ENCODE peak calls at places on chromosomes 4 and X, in eight cellular contexts. One of them, this sample, is unnamed. For H3K27me3, the result is how much of the 10 kb centered on the place peaks cover.

GRCh38 chrX:2498781-2499302 is 1.9 kb downstream of the DHRSX start:
- DNase-seq in cardiac muscle cell: peak
- DNase-seq in hepatocyte: peak
- DNase-seq in fibroblast of lung: peak
- DNase-seq in CD8-positive, alpha-beta T cell: no peak
- DNase-seq in thoracic aorta: no peak
- DNase-seq in upper lobe of left lung: no peak
- DNase-seq in AG04450: no peak
- DNase-seq in this sample: no peak

GRCh38 chr4:159768011-159768410 is 665.1 kb downstream of the RAPGEF2 start:
- DNase-seq in cardiac muscle cell: no peak
- DNase-seq in hepatocyte: no peak
- DNase-seq in fibroblast of lung: no peak
- DNase-seq in CD8-positive, alpha-beta T cell: no peak
- DNase-seq in thoracic aorta: no peak
- DNase-seq in upper lobe of left lung: no peak
- DNase-seq in AG04450: no peak
- DNase-seq in this sample: no peak

GRCh38 chrX:115324194-115324593 is 34.7 kb downstream of the LUZP4 start:
- DNase-seq in cardiac muscle cell: no peak
- DNase-seq in hepatocyte: peak
- DNase-seq in fibroblast of lung: peak
- DNase-seq in CD8-positive, alpha-beta T cell: no peak
- DNase-seq in thoracic aorta: no peak
- DNase-seq in upper lobe of left lung: no peak
- DNase-seq in AG04450: no peak
- DNase-seq in this sample: no peak

GRCh38 chr4:77433102-77433733 is 172.4 kb upstream of the CXCL13 start:
- DNase-seq in cardiac muscle cell: peak
- DNase-seq in hepatocyte: peak
- DNase-seq in fibroblast of lung: peak
- DNase-seq in CD8-positive, alpha-beta T cell: no peak
- DNase-seq in thoracic aorta: no peak
- DNase-seq in upper lobe of left lung: no peak
- DNase-seq in AG04450: no peak
- DNase-seq in this sample: peak

GRCh38 chrX:111361751-111362150 is 50.2 kb downstream of the DCX start:
- DNase-seq in cardiac muscle cell: no peak
- DNase-seq in hepatocyte: no peak
- DNase-seq in fibroblast of lung: no peak
- DNase-seq in CD8-positive, alpha-beta T cell: no peak
- DNase-seq in thoracic aorta: no peak
- DNase-seq in upper lobe of left lung: no peak
- DNase-seq in AG04450: no peak
- DNase-seq in this sample: no peak

GRCh38 chr4:142846729-142847606 is 867 bp upstream of the INPP4B start:
- DNase-seq in cardiac muscle cell: peak
- DNase-seq in hepatocyte: peak
- DNase-seq in fibroblast of lung: peak
- DNase-seq in CD8-positive, alpha-beta T cell: peak
- DNase-seq in thoracic aorta: no peak
- DNase-seq in upper lobe of left lung: peak
- DNase-seq in AG04450: no peak
- DNase-seq in this sample: peak

GRCh38 chr4:52873191-52873590 is 11.1 kb downstream of the RASL11B start:
- DNase-seq in cardiac muscle cell: no peak
- DNase-seq in hepatocyte: no peak
- DNase-seq in fibroblast of lung: no peak
- DNase-seq in CD8-positive, alpha-beta T cell: no peak
- DNase-seq in thoracic aorta: no peak
- DNase-seq in upper lobe of left lung: no peak
- DNase-seq in AG04450: no peak
- DNase-seq in this sample: peak

GRCh38 chr4:74202062-74202586 is 44.2 kb downstream of the MTHFD2L start:
- DNase-seq in cardiac muscle cell: no peak
- DNase-seq in hepatocyte: peak
- DNase-seq in fibroblast of lung: peak
- DNase-seq in CD8-positive, alpha-beta T cell: no peak
- DNase-seq in thoracic aorta: no peak
- DNase-seq in upper lobe of left lung: no peak
- DNase-seq in AG04450: no peak
- DNase-seq in this sample: no peak

GRCh38 chr4:119227690-119228089 is 15.2 kb downstream of the USP53 start:
- DNase-seq in cardiac muscle cell: no peak
- DNase-seq in hepatocyte: no peak
- DNase-seq in fibroblast of lung: peak
- DNase-seq in CD8-positive, alpha-beta T cell: no peak
- DNase-seq in thoracic aorta: no peak
- DNase-seq in upper lobe of left lung: no peak
- DNase-seq in AG04450: no peak
- DNase-seq in this sample: no peak

GRCh38 chr4:168674869-168675268 is 178.0 kb downstream of the PALLD start:
- DNase-seq in cardiac muscle cell: no peak
- DNase-seq in hepatocyte: peak
- DNase-seq in fibroblast of lung: no peak
- DNase-seq in CD8-positive, alpha-beta T cell: no peak
- DNase-seq in thoracic aorta: no peak
- DNase-seq in upper lobe of left lung: no peak
- DNase-seq in AG04450: no peak
- DNase-seq in this sample: no peak

GRCh38 chrX:139290310-139290709 is 240.2 kb upstream of the F9 start:
- DNase-seq in cardiac muscle cell: no peak
- DNase-seq in hepatocyte: no peak
- DNase-seq in fibroblast of lung: no peak
- DNase-seq in CD8-positive, alpha-beta T cell: no peak
- DNase-seq in thoracic aorta: no peak
- DNase-seq in upper lobe of left lung: no peak
- DNase-seq in AG04450: no peak
- DNase-seq in this sample: no peak

GRCh38 chrX:125709532-125709931 is 389.9 kb downstream of the TEX13C start:
- DNase-seq in cardiac muscle cell: no peak
- DNase-seq in hepatocyte: no peak
- DNase-seq in fibroblast of lung: no peak
- DNase-seq in CD8-positive, alpha-beta T cell: no peak
- DNase-seq in thoracic aorta: no peak
- DNase-seq in upper lobe of left lung: no peak
- DNase-seq in AG04450: no peak
- DNase-seq in this sample: no peak

GRCh38 chrX:48076343-48076742 is 4.9 kb upstream of the ZNF630 start:
- DNase-seq in cardiac muscle cell: no peak
- DNase-seq in hepatocyte: no peak
- DNase-seq in fibroblast of lung: no peak
- DNase-seq in CD8-positive, alpha-beta T cell: no peak
- DNase-seq in thoracic aorta: no peak
- DNase-seq in upper lobe of left lung: no peak
- DNase-seq in AG04450: no peak
- DNase-seq in this sample: no peak

GRCh38 chrX:87434618-87435017 is 83.0 kb upstream of the KLHL4 start:
- DNase-seq in cardiac muscle cell: no peak
- DNase-seq in hepatocyte: no peak
- DNase-seq in fibroblast of lung: no peak
- DNase-seq in CD8-positive, alpha-beta T cell: no peak
- DNase-seq in thoracic aorta: no peak
- DNase-seq in upper lobe of left lung: no peak
- DNase-seq in AG04450: no peak
- DNase-seq in this sample: no peak

GRCh38 chrX:9902651-9903050 is 64.5 kb upstream of the CLDN34 start:
- DNase-seq in cardiac muscle cell: no peak
- DNase-seq in hepatocyte: no peak
- DNase-seq in fibroblast of lung: no peak
- DNase-seq in CD8-positive, alpha-beta T cell: no peak
- DNase-seq in thoracic aorta: no peak
- DNase-seq in upper lobe of left lung: no peak
- DNase-seq in AG04450: no peak
- DNase-seq in this sample: no peak

GRCh38 chr4:140330311-140330900 is 43.0 kb upstream of the SCOC start:
- DNase-seq in cardiac muscle cell: peak
- DNase-seq in hepatocyte: peak
- DNase-seq in fibroblast of lung: peak
- DNase-seq in CD8-positive, alpha-beta T cell: no peak
- DNase-seq in thoracic aorta: no peak
- DNase-seq in upper lobe of left lung: no peak
- DNase-seq in AG04450: no peak
- DNase-seq in this sample: no peak

GRCh38 chrX:116009871-116010710 is 160.5 kb upstream of the AGTR2 start:
- DNase-seq in cardiac muscle cell: peak
- DNase-seq in hepatocyte: peak
- DNase-seq in fibroblast of lung: no peak
- DNase-seq in CD8-positive, alpha-beta T cell: no peak
- DNase-seq in thoracic aorta: no peak
- DNase-seq in upper lobe of left lung: no peak
- DNase-seq in AG04450: no peak
- DNase-seq in this sample: peak

GRCh38 chrX:145820825-145821224 is 3.2 kb downstream of the SLITRK2 start:
- DNase-seq in cardiac muscle cell: no peak
- DNase-seq in hepatocyte: no peak
- DNase-seq in fibroblast of lung: no peak
- DNase-seq in CD8-positive, alpha-beta T cell: no peak
- DNase-seq in thoracic aorta: no peak
- DNase-seq in upper lobe of left lung: no peak
- DNase-seq in AG04450: no peak
- DNase-seq in this sample: no peak
- H3K27me3 ChIP-seq in cardiac muscle cell: half or more
- H3K27me3 ChIP-seq in hepatocyte: half or more
- H3K27me3 ChIP-seq in fibroblast of lung: under half
- H3K27me3 ChIP-seq in CD8-positive, alpha-beta T cell: under half
- H3K27me3 ChIP-seq in thoracic aorta: under half
- H3K27me3 ChIP-seq in upper lobe of left lung: under half
- H3K27me3 ChIP-seq in AG04450: under half
- H3K27me3 ChIP-seq in this sample: under half

DNA sequence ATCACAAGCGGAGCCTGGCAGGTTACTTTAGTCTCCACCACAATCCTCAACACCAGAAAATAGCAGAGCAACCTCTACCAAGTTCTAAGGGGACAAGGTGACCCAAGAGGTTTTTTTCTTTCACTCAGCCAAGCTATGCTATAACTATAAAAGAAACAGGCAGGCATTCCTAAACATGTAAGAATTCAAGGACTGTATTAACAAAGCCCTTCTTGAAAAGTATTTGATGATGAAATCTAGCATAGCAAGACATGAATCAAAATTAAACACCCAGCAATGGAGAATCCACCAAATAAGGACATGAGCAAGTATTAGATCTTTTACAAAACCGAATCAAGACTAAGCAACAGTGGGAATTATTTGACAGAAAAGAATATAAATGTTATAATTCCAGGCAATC is 25.7 kb upstream of the C1QTNF7 start:
- DNase-seq in cardiac muscle cell: no peak
- DNase-seq in hepatocyte: no peak
- DNase-seq in fibroblast of lung: peak
- DNase-seq in CD8-positive, alpha-beta T cell: no peak
- DNase-seq in thoracic aorta: no peak
- DNase-seq in upper lobe of left lung: no peak
- DNase-seq in AG04450: peak
- DNase-seq in this sample: no peak
- H3K27ac ChIP-seq in cardiac muscle cell: no peak
- H3K27ac ChIP-seq in hepatocyte: no peak
- H3K27ac ChIP-seq in fibroblast of lung: peak
- H3K27ac ChIP-seq in CD8-positive, alpha-beta T cell: no peak
- H3K27ac ChIP-seq in thoracic aorta: peak
- H3K27ac ChIP-seq in upper lobe of left lung: peak
- H3K27ac ChIP-seq in AG04450: peak
- H3K27ac ChIP-seq in this sample: no peak

GRCh38 chr4:16082424-16083216 is 1.2 kb downstream of the PROM1 start:
- DNase-seq in cardiac muscle cell: peak
- DNase-seq in hepatocyte: peak
- DNase-seq in fibroblast of lung: no peak
- DNase-seq in CD8-positive, alpha-beta T cell: no peak
- DNase-seq in thoracic aorta: no peak
- DNase-seq in upper lobe of left lung: peak
- DNase-seq in AG04450: no peak
- DNase-seq in this sample: peak
- H3K27me3 ChIP-seq in cardiac muscle cell: under half
- H3K27me3 ChIP-seq in hepatocyte: half or more
- H3K27me3 ChIP-seq in fibroblast of lung: under half
- H3K27me3 ChIP-seq in CD8-positive, alpha-beta T cell: under half
- H3K27me3 ChIP-seq in thoracic aorta: under half
- H3K27me3 ChIP-seq in upper lobe of left lung: under half
- H3K27me3 ChIP-seq in AG04450: half or more
- H3K27me3 ChIP-seq in this sample: under half

GRCh38 chr4:87865960-87866598 is 33.3 kb downstream of the MEPE start:
- DNase-seq in cardiac muscle cell: no peak
- DNase-seq in hepatocyte: peak
- DNase-seq in fibroblast of lung: peak
- DNase-seq in CD8-positive, alpha-beta T cell: no peak
- DNase-seq in thoracic aorta: no peak
- DNase-seq in upper lobe of left lung: no peak
- DNase-seq in AG04450: no peak
- DNase-seq in this sample: peak
- H3K27ac ChIP-seq in cardiac muscle cell: no peak
- H3K27ac ChIP-seq in hepatocyte: peak
- H3K27ac ChIP-seq in fibroblast of lung: no peak
- H3K27ac ChIP-seq in CD8-positive, alpha-beta T cell: no peak
- H3K27ac ChIP-seq in thoracic aorta: no peak
- H3K27ac ChIP-seq in upper lobe of left lung: no peak
- H3K27ac ChIP-seq in AG04450: no peak
- H3K27ac ChIP-seq in this sample: peak

DNA sequence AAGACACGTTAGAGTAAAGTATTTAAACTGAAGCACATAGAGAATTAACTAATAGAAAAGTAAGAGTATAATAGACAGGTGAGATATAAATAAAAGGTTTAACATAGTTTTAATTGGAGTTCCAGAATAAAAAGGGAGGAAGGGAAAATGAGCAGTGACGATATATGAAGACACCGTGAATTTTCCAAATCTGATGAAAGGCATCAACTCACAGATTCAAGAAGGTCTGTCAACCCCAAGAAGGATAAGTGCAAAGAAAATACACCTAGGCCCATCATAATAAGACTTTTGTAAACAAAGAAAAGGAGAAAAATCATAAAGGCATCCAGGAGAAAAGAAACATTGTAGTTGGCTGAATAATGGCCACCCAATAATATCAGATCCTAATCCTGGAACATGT is 43.9 kb upstream of the RAP2C start:
- DNase-seq in cardiac muscle cell: no peak
- DNase-seq in hepatocyte: no peak
- DNase-seq in fibroblast of lung: no peak
- DNase-seq in CD8-positive, alpha-beta T cell: no peak
- DNase-seq in thoracic aorta: no peak
- DNase-seq in upper lobe of left lung: no peak
- DNase-seq in AG04450: no peak
- DNase-seq in this sample: no peak
- H3K27me3 ChIP-seq in cardiac muscle cell: under half
- H3K27me3 ChIP-seq in hepatocyte: under half
- H3K27me3 ChIP-seq in fibroblast of lung: under half
- H3K27me3 ChIP-seq in CD8-positive, alpha-beta T cell: under half
- H3K27me3 ChIP-seq in thoracic aorta: under half
- H3K27me3 ChIP-seq in upper lobe of left lung: under half
- H3K27me3 ChIP-seq in AG04450: under half
- H3K27me3 ChIP-seq in this sample: under half

DNA sequence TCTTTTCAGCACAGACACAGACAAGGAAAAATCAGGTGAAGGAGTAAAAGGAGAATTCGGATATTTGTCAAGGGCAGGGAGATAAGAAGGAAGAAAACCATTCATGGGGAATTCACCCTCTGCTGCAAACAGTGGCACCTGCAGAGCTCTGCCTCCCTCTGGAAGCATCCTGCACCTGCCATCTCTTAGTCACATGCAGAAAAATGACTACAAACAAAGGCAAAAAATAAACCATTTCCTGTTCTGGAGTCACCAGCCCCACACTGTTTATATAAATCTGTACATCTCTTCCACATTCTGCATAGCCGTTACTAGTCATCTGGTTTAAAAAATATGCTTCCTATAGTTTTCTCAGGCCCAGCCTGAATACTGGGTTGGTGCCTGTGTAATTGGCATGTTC is 205.3 kb downstream of the ARAP2 start:
- DNase-seq in cardiac muscle cell: no peak
- DNase-seq in hepatocyte: no peak
- DNase-seq in fibroblast of lung: no peak
- DNase-seq in CD8-positive, alpha-beta T cell: no peak
- DNase-seq in thoracic aorta: no peak
- DNase-seq in upper lobe of left lung: no peak
- DNase-seq in AG04450: no peak
- DNase-seq in this sample: no peak
- H3K27ac ChIP-seq in cardiac muscle cell: no peak
- H3K27ac ChIP-seq in hepatocyte: no peak
- H3K27ac ChIP-seq in fibroblast of lung: no peak
- H3K27ac ChIP-seq in CD8-positive, alpha-beta T cell: no peak
- H3K27ac ChIP-seq in thoracic aorta: no peak
- H3K27ac ChIP-seq in upper lobe of left lung: no peak
- H3K27ac ChIP-seq in AG04450: no peak
- H3K27ac ChIP-seq in this sample: no peak